ENCODE peak calls at places on chromosomes 11 and 22, in six cellular contexts. J, N, C, A, S and X are unnamed samples.

GRCh38 chr11:85626496-85626895 is 648 bp downstream of the DLG2 start:
- DNase-seq in J (no peak), N (no peak), C (no peak), A (no peak), S (peak; percentile 62), X (no peak)

GRCh38 chr22:28838971-28839370 is 38.6 kb upstream of the XBP1 start:
- DNase-seq in J (no peak), N (no peak), C (no peak), A (no peak), S (no peak), X (no peak)

GRCh38 chr22:28351585-28351984 is 328.1 kb downstream of the TTC28 start:
- DNase-seq in J (no peak), N (no peak), C (no peak), A (no peak), S (no peak), X (no peak)

GRCh38 chr11:61113209-61113608 is 10.9 kb downstream of the CD5 start:
- DNase-seq in J (no peak), N (no peak), C (no peak), A (no peak), S (no peak), X (no peak)

GRCh38 chr11:67617243-67617953 is 10.7 kb downstream of the NDUFV1 start:
- DNase-seq in J (no peak), N (no peak), C (no peak), A (no peak), S (no peak), X (no peak)

GRCh38 chr11:71490731-71491390 is 36.2 kb upstream of the KRTAP5-7 start:
- DNase-seq in J (no peak), N (no peak), C (no peak), A (no peak), S (no peak), X (no peak)

GRCh38 chr11:66970808-66971442 is 4.2 kb upstream of the C11orf86 start:
- DNase-seq in J (no peak), N (no peak), C (no peak), A (no peak), S (peak; percentile 25), X (no peak)

GRCh38 chr11:19777342-19778102 is 64.9 kb downstream of the NAV2 start:
- DNase-seq in J (no peak), N (peak; percentile 40), C (no peak), A (peak; percentile 68), S (peak; percentile 35), X (no peak)

GRCh38 chr11:93858376-93858775 is 8.0 kb upstream of the VSTM5 start:
- DNase-seq in J (no peak), N (no peak), C (no peak), A (no peak), S (no peak), X (no peak)

GRCh38 chr11:75775056-75775455 is 6.5 kb downstream of the DGAT2 start:
- DNase-seq in J (no peak), N (peak; percentile 26), C (no peak), A (peak; percentile 31), S (no peak), X (peak; percentile 34)

GRCh38 chr22:30187726-30188407 is 58.7 kb downstream of the LIF start:
- DNase-seq in J (no peak), N (no peak), C (no peak), A (no peak), S (no peak), X (no peak)

GRCh38 chr22:46010951-46011626 is 34.1 kb upstream of the WNT7B start:
- DNase-seq in J (no peak), N (no peak), C (no peak), A (no peak), S (peak; percentile 62), X (no peak)

GRCh38 chr11:94877446-94878200 is 95.7 kb downstream of the CWC15 start:
- DNase-seq in J (no peak), N (no peak), C (no peak), A (no peak), S (no peak), X (no peak)

GRCh38 chr22:26905640-26906039 is 248.3 kb downstream of the MIAT start:
- DNase-seq in J (no peak), N (no peak), C (no peak), A (no peak), S (no peak), X (no peak)

GRCh38 chr11:46912526-46913150 is 5.7 kb downstream of the LRP4 start:
- DNase-seq in J (no peak), N (peak; percentile 87), C (no peak), A (peak; percentile 95), S (no peak), X (no peak)

GRCh38 chr11:827146-827860 is 416 bp upstream of the CRACR2B start:
- DNase-seq in J (no peak), N (peak; percentile 73), C (no peak), A (peak; percentile 50), S (peak; percentile 91), X (peak; percentile 43)

GRCh38 chr11:58034471-58034870 is 3.7 kb downstream of the OR6Q1 start:
- DNase-seq in J (no peak), N (no peak), C (no peak), A (no peak), S (no peak), X (no peak)

GRCh38 chr11:115930886-115931537 is 426.8 kb upstream of the CADM1 start:
- DNase-seq in J (no peak), N (no peak), C (no peak), A (no peak), S (no peak), X (peak; percentile 81)

GRCh38 chr11:72012897-72013721 is 14.4 kb downstream of the IL18BP start:
- DNase-seq in J (no peak), N (no peak), C (no peak), A (peak; percentile 84), S (peak; percentile 80), X (no peak)

GRCh38 chr11:62665630-62666258 is 632 bp downstream of the CSKMT start:
- DNase-seq in J (peak; percentile 59), N (peak; percentile 73), C (peak; percentile 44), A (no peak), S (peak; percentile 55), X (peak; percentile 65)

GRCh38 chr11:66491315-66491935 is 11.2 kb downstream of the DPP3 start:
- DNase-seq in J (no peak), N (peak; percentile 59), C (no peak), A (peak; percentile 37), S (no peak), X (no peak)

GRCh38 chr22:22076937-22077703 is 94.5 kb upstream of the TOP3B start:
- DNase-seq in J (no peak), N (no peak), C (no peak), A (no peak), S (no peak), X (no peak)

GRCh38 chr11:95567685-95568084 is 221.9 kb downstream of the FAM76B start:
- DNase-seq in J (no peak), N (no peak), C (no peak), A (no peak), S (no peak), X (no peak)

GRCh38 chr11:45560935-45561330 is 104.5 kb downstream of the CHST1 start:
- DNase-seq in J (no peak), N (no peak), C (no peak), A (no peak), S (no peak), X (no peak)

GRCh38 chr11:120919045-120919444 is 104.9 kb upstream of the TBCEL start:
- DNase-seq in J (no peak), N (no peak), C (no peak), A (no peak), S (no peak), X (no peak)

GRCh38 chr22:20235453-20235991 is 32.6 kb downstream of the RTN4R start:
- DNase-seq in J (no peak), N (no peak), C (no peak), A (no peak), S (no peak), X (no peak)

GRCh38 chr11:76512851-76513653 is 68.2 kb downstream of the EMSY start:
- DNase-seq in J (no peak), N (peak; percentile 20), C (no peak), A (no peak), S (no peak), X (peak; percentile 32)

GRCh38 chr22:35140879-35141745 is 75.2 kb downstream of the ISX start:
- DNase-seq in J (no peak), N (peak; percentile 67), C (no peak), A (peak; percentile 62), S (no peak), X (no peak)

GRCh38 chr11:43943357-43943930 is 1.0 kb downstream of the C11orf96 start:
- DNase-seq in J (no peak), N (peak; percentile 53), C (no peak), A (no peak), S (no peak), X (no peak)

GRCh38 chr11:2526808-2527381 is 82.1 kb downstream of the KCNQ1 start:
- DNase-seq in J (no peak), N (no peak), C (peak; percentile 7), A (peak; percentile 48), S (peak; percentile 29), X (peak; percentile 85)

GRCh38 chr11:66981976-66982578 is 7.0 kb downstream of the C11orf86 start:
- DNase-seq in J (no peak), N (no peak), C (no peak), A (no peak), S (peak; percentile 57), X (no peak)